ENCODE peak calls at places on chromosomes 6 and 20, in seven cellular contexts. S, V, P, X, Q, O and U are unnamed samples.

GRCh38 chr6:107132330-107132954 is 17.1 kb upstream of the BEND3 start:
- DNase-seq in Q (no peak), O (no peak), V (no peak), X (peak), S (no peak), P (no peak), U (no peak)

GRCh38 chr20:37194616-37195015 is 15.3 kb upstream of the MROH8 start:
- DNase-seq in Q (no peak), X (no peak), S (no peak), V (no peak), O (no peak), P (no peak), U (no peak)

GRCh38 chr6:304833-305370 is 12.6 kb downstream of the DUSP22 start:
- DNase-seq in P (no peak), O (no peak), S (no peak), X (no peak), Q (no peak), V (no peak), U (no peak)

GRCh38 chr20:51738877-51739447 is 29.2 kb downstream of the ATP9A start:
- DNase-seq in O (no peak), S (no peak), X (peak), Q (no peak), V (no peak), P (no peak), U (no peak)

GRCh38 chr6:17863971-17864754 is 123.3 kb downstream of the KIF13A start:
- DNase-seq in O (no peak), Q (peak), X (peak), S (no peak), V (peak), P (no peak), U (no peak)

GRCh38 chr20:11315506-11315905 is 602.2 kb upstream of the BTBD3 start:
- DNase-seq in S (no peak), V (no peak), Q (no peak), O (no peak), P (no peak), X (no peak), U (no peak)

GRCh38 chr6:81761197-81761596 is 8.7 kb upstream of the TENT5A start:
- DNase-seq in X (no peak), O (no peak), V (no peak), S (no peak), P (no peak), Q (no peak), U (no peak)

GRCh38 chr6:26385734-26386125 is 2.8 kb downstream of the BTN2A2 start:
- DNase-seq in O (no peak), X (no peak), S (no peak), V (no peak), P (no peak), Q (no peak), U (no peak)

GRCh38 chr20:11454966-11455799 is 462.5 kb upstream of the BTBD3 start:
- DNase-seq in S (no peak), O (peak), V (peak), X (peak), P (peak), Q (no peak), U (no peak)

GRCh38 chr6:52519618-52520017 is 57.2 kb downstream of the TRAM2 start:
- DNase-seq in V (no peak), S (no peak), Q (no peak), P (no peak), O (no peak), X (no peak), U (no peak)

GRCh38 chr20:35370751-35371150 is 41.0 kb downstream of the UQCC1 start:
- DNase-seq in P (no peak), O (no peak), V (no peak), Q (no peak), S (no peak), X (no peak), U (no peak)

GRCh38 chr6:150464966-150465365 is 96.2 kb downstream of the IYD start:
- DNase-seq in S (no peak), Q (no peak), P (no peak), O (no peak), X (no peak), V (no peak), U (no peak)

GRCh38 chr20:46206025-46206424 is 87.9 kb downstream of the CD40 start:
- DNase-seq in Q (no peak), O (peak), X (no peak), V (no peak), P (no peak), S (no peak), U (no peak)

GRCh38 chr6:90502866-90503407 is 83.9 kb downstream of the MAP3K7 start:
- DNase-seq in S (no peak), P (no peak), X (peak), V (no peak), O (no peak), Q (no peak), U (no peak)

GRCh38 chr20:2805682-2806350 is 5.4 kb upstream of the CPXM1 start:
- DNase-seq in V (no peak), P (no peak), S (no peak), O (no peak), Q (no peak), X (no peak), U (peak)

GRCh38 chr6:36129889-36130671 is at the start of gene MAPK13:
- DNase-seq in X (no peak), V (no peak), P (no peak), S (no peak), O (no peak), Q (peak), U (no peak)

GRCh38 chr20:43840382-43841070 is 74.1 kb upstream of the TOX2 start:
- DNase-seq in V (no peak), X (peak), Q (no peak), S (no peak), O (no peak), P (no peak), U (no peak)

GRCh38 chr6:154060076-154060475 is 21.0 kb downstream of the OPRM1 start:
- DNase-seq in V (no peak), S (no peak), O (no peak), P (no peak), X (no peak), Q (no peak), U (no peak)

GRCh38 chr6:147054158-147054557 is 150.1 kb upstream of the STXBP5 start:
- DNase-seq in X (no peak), O (no peak), S (no peak), P (no peak), V (no peak), Q (no peak), U (no peak)

GRCh38 chr6:167706313-167707109 is 120.2 kb upstream of the AFDN start:
- DNase-seq in P (no peak), S (no peak), Q (no peak), O (no peak), X (no peak), V (no peak), U (no peak)

GRCh38 chr6:111306104-111306888 is 176.7 kb downstream of the REV3L start:
- DNase-seq in X (peak), P (no peak), S (no peak), Q (no peak), V (no peak), O (no peak), U (no peak)